ENCODE peak calls at places on chromosomes 12 and 14, in six cellular contexts. N is transverse colon; E is gastrocnemius medialis; Y is PC-9; Z is CD4-positive, CD25-positive, alpha-beta regulatory T cell; D is neural progenitor cell. U is an unnamed sample.

GRCh38 chr12:47604474-47604873 is 101.4 kb downstream of the RPAP3 start:
- DNase-seq in N (no peak), E (no peak), Y (no peak), Z (no peak), D (no peak), U (no peak)

GRCh38 chr12:6223545-6223944 is 23.3 kb downstream of the CD9 start:
- DNase-seq in N (no peak), E (no peak), Y (no peak), Z (no peak), D (no peak), U (no peak)

GRCh38 chr14:25090716-25091454 is 40.9 kb upstream of the STXBP6 start:
- DNase-seq in N (peak; percentile 43), E (no peak), Y (peak; percentile 86), Z (no peak), D (no peak), U (no peak)

GRCh38 chr14:101235042-101235871 is 326.0 kb upstream of the DIO3 start:
- DNase-seq in N (peak; percentile 65), E (no peak), Y (no peak), Z (no peak), D (peak; percentile 84), U (peak; percentile 18)

GRCh38 chr12:53825246-53826081 is 73.7 kb upstream of the CISTR start:
- DNase-seq in N (no peak), E (no peak), Y (peak; percentile 99), Z (no peak), D (no peak), U (peak; percentile 86)

GRCh38 chr12:110114596-110114995 is 9.6 kb upstream of the IFT81 start:
- DNase-seq in N (no peak), E (no peak), Y (no peak), Z (no peak), D (no peak), U (no peak)

GRCh38 chr12:57654042-57654441 is 21.0 kb upstream of the B4GALNT1 start:
- DNase-seq in N (no peak), E (no peak), Y (no peak), Z (no peak), D (no peak), U (no peak)

GRCh38 chr12:42902001-42902400 is 312.5 kb upstream of the PRICKLE1 start:
- DNase-seq in N (no peak), E (no peak), Y (no peak), Z (no peak), D (no peak), U (no peak)

GRCh38 chr12:22234561-22234960 is 99.9 kb downstream of the ST8SIA1 start:
- DNase-seq in N (no peak), E (no peak), Y (no peak), Z (no peak), D (no peak), U (no peak)

GRCh38 chr12:18690653-18691052 is 47.2 kb downstream of the PLCZ1 start:
- DNase-seq in N (no peak), E (no peak), Y (peak; percentile 68), Z (no peak), D (no peak), U (peak; percentile 22)

GRCh38 chr14:102171173-102172020 is 31.7 kb downstream of the WDR20 start:
- DNase-seq in N (no peak), E (no peak), Y (no peak), Z (no peak), D (no peak), U (no peak)

GRCh38 chr14:105178069-105178867 is 2.8 kb downstream of the NUDT14 start:
- DNase-seq in N (no peak), E (no peak), Y (no peak), Z (no peak), D (no peak), U (no peak)

GRCh38 chr12:88529531-88530488 is 50.5 kb downstream of the KITLG start:
- DNase-seq in N (no peak), E (no peak), Y (no peak), Z (no peak), D (peak; percentile 20), U (no peak)

GRCh38 chr12:4271433-4272013 is 2.0 kb upstream of the CCND2 start:
- DNase-seq in N (no peak), E (no peak), Y (no peak), Z (no peak), D (peak; percentile 73), U (no peak)

GRCh38 chr12:50401383-50402155 is 884 bp downstream of the LARP4 start:
- DNase-seq in N (peak; percentile 13), E (peak; percentile 36), Y (peak; percentile 35), Z (no peak), D (peak; percentile 59), U (no peak)

GRCh38 chr12:109991586-109991985 is 4.6 kb downstream of the GIT2 start:
- DNase-seq in N (no peak), E (no peak), Y (no peak), Z (no peak), D (no peak), U (no peak)

GRCh38 chr14:50038398-50039119 is 77.8 kb downstream of the VCPKMT start:
- DNase-seq in N (no peak), E (peak; percentile 35), Y (peak; percentile 79), Z (no peak), D (no peak), U (peak; percentile 54)

GRCh38 chr14:105085766-105086165 is 20.5 kb upstream of the GPR132 start:
- DNase-seq in N (no peak), E (no peak), Y (no peak), Z (no peak), D (no peak), U (no peak)

GRCh38 chr12:113899042-113899843 is 66.9 kb downstream of the RBM19 start:
- DNase-seq in N (no peak), E (no peak), Y (peak; percentile 20), Z (no peak), D (no peak), U (peak; percentile 69)
- H3K27ac ChIP-seq in N (no peak overlapping the region), E (no peak overlapping the region), Y (no peak overlapping the region), Z (no peak overlapping the region), D (no peak overlapping the region), U (no peak overlapping the region)

DNA sequence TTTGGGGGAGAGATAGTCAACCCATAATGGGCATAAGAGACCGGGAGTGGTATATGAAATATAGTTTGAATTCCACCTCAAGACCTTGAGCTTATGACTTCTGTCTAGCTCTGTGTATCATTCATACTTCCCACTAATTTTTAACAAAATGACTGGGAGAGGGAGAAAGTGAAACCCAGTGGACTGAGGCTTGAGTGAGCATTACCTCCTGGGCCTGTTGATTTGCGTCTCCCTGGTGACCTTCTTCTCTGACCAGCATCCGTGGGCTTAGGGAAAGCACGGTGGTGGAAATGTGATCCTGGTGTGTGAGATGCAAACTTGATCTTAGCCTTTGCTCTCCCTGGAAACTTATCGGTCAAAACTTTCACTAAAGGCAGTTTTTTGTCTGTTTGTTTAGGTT is 207.9 kb upstream of the BCL2L14 start:
- DNase-seq in N (no peak), E (no peak), Y (no peak), Z (no peak), D (no peak), U (no peak)
- H3K27ac ChIP-seq in N (peak overlapping the region; percentile 78), E (peak overlapping the region; percentile 63), Y (no peak overlapping the region), Z (no peak overlapping the region), D (no peak overlapping the region), U (no peak overlapping the region)

GRCh38 chr12:16350682-16351081 is 3.2 kb downstream of the MGST1 start:
- DNase-seq in N (no peak), E (peak; percentile 65), Y (peak; percentile 97), Z (no peak), D (peak; percentile 59), U (no peak)
- H3K27ac ChIP-seq in N (no peak overlapping the region), E (peak overlapping the region; percentile 24), Y (peak overlapping the region; percentile 96), Z (no peak overlapping the region), D (peak overlapping the region; percentile 77), U (no peak overlapping the region)

GRCh38 chr14:51335521-51335920 is 95.5 kb downstream of the TMX1 start:
- DNase-seq in N (peak; percentile 13), E (peak; percentile 58), Y (no peak), Z (no peak), D (no peak), U (no peak)
- H3K27ac ChIP-seq in N (peak overlapping the region; percentile 64), E (no peak overlapping the region), Y (no peak overlapping the region), Z (no peak overlapping the region), D (no peak overlapping the region), U (no peak overlapping the region)

GRCh38 chr14:34463598-34463961 is 1.5 kb upstream of the SPTSSA start:
- DNase-seq in N (no peak), E (no peak), Y (no peak), Z (no peak), D (no peak), U (no peak)

GRCh38 chr14:34462132-34462893 is at the start of gene SPTSSA:
- DNase-seq in N (peak; percentile 96), E (peak; percentile 89), Y (peak; percentile 50), Z (peak; percentile 84), D (peak; percentile 95), U (peak; percentile 91)

GRCh38 chr14:34461334-34462131 is 507 bp downstream of the SPTSSA start:
- DNase-seq in N (peak; percentile 65), E (peak; percentile 66), Y (peak; percentile 49), Z (peak; percentile 11), D (peak; percentile 78), U (peak; percentile 50)

GRCh38 chr14:34466691-34467090 is 4.7 kb upstream of the SPTSSA start:
- DNase-seq in N (no peak), E (no peak), Y (no peak), Z (no peak), D (no peak), U (no peak)

DNA sequence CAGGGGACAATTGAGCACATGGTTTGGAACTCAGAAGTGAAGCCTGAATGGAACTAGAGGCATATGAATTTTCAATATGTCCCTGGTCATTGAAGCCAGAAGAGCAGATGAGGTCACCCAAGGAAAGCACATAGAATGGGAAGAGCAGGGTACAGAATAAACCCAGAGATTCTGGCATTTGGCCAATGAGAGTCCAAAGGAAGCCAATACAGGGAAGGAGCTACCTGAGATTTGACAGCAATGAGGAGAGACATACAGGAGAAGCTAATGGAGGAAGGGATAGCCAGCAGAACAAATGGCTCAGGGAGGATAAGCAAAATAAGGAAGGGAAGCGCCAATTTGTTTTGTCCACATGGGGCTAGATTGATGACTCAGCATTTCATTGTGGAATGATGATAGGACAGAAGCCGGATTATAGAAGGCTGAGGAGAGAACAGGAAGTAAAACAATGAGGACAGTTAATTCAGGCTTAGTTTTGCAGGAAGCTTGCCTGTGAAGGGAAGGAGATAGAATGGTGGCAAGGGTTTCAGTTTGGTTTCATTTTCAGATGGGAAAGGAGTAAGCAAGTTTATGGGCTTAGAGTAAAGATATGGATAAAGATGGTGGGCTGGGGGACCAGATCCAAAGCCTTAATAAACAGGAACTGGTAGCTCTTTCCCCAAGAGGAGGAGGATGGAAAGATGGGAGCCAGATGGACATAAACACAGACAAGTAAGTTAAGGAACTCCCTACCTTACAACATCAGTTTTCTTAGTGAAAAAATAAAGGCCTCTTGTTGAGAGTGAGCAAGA is 3.2 kb upstream of the SPTSSA start:
- DNase-seq in N (no peak), E (no peak), Y (no peak), Z (no peak), D (peak; percentile 9), U (peak; percentile 27)
- H3K27ac ChIP-seq in N (peak overlapping the region; percentile 42), E (no peak overlapping the region), Y (no peak overlapping the region), Z (no peak overlapping the region), D (no peak overlapping the region), U (no peak overlapping the region)

GRCh38 chr12:46217686-46218508 is 50.9 kb downstream of the SLC38A1 start:
- DNase-seq in N (peak; percentile 57), E (no peak), Y (no peak), Z (peak; percentile 61), D (no peak), U (no peak)
- H3K27ac ChIP-seq in N (peak overlapping the region; percentile 82), E (no peak overlapping the region), Y (no peak overlapping the region), Z (peak overlapping the region; percentile 95), D (no peak overlapping the region), U (no peak overlapping the region)

U was measured in SJSA1.